ENCODE peak calls at places on chromosomes 12 and 14, in nine cellular contexts. H is lung; B is foreskin fibroblast; Q is kidney; L is lower leg skin; P is fibroblast of pulmonary artery; K is effector memory CD4-positive, alpha-beta T cell; M is brain microvascular endothelial cell; T is tibial artery. U is an unnamed sample.
A peak's percentile ranks its signal among the peaks of the same experiment; 100 is the strongest.

GRCh38 chr12:3364226-3364625 is 126.8 kb upstream of the PRMT8 start:
- DNase-seq in H (no peak), B (no peak), Q (no peak), L (no peak), P (no peak), K (no peak), M (no peak), T (no peak), U (no peak)

GRCh38 chr14:90615444-90616095 is 200.7 kb downstream of the TTC7B start:
- DNase-seq in H (no peak), B (no peak), Q (no peak), L (no peak), P (no peak), K (no peak), M (no peak), T (no peak), U (no peak)

GRCh38 chr12:2535583-2536187 is 259.1 kb upstream of the FKBP4 start:
- DNase-seq in H (no peak), B (peak; percentile 52), Q (no peak), L (no peak), P (no peak), K (no peak), M (no peak), T (no peak), U (peak; percentile 4)

GRCh38 chr12:78580296-78580695 is 284.3 kb upstream of the SYT1 start:
- DNase-seq in H (no peak), B (no peak), Q (no peak), L (no peak), P (no peak), K (no peak), M (no peak), T (no peak), U (no peak)

GRCh38 chr14:94174622-94175402 is 690 bp downstream of the PPP4R4 start:
- DNase-seq in H (no peak), B (peak; percentile 15), Q (peak; percentile 79), L (no peak), P (no peak), K (no peak), M (no peak), T (peak; percentile 70), U (no peak)

GRCh38 chr12:77893918-77894317 is 63.2 kb downstream of the NAV3 start:
- DNase-seq in H (no peak), B (peak; percentile 76), Q (no peak), L (no peak), P (peak; percentile 50), K (no peak), M (peak; percentile 34), T (no peak), U (no peak)

GRCh38 chr14:76688373-76688671 is 72.9 kb upstream of the VASH1 start:
- DNase-seq in H (no peak), B (no peak), Q (no peak), L (no peak), P (no peak), K (no peak), M (no peak), T (no peak), U (no peak)

GRCh38 chr14:88468396-88468795 is 82.9 kb downstream of the SPATA7 start:
- DNase-seq in H (no peak), B (peak; percentile 80), Q (no peak), L (no peak), P (peak; percentile 41), K (no peak), M (peak; percentile 38), T (no peak), U (peak; percentile 55)

GRCh38 chr14:33563492-33563891 is 387.4 kb downstream of the EGLN3 start:
- DNase-seq in H (no peak), B (no peak), Q (no peak), L (no peak), P (peak; percentile 31), K (no peak), M (peak; percentile 39), T (no peak), U (no peak)

GRCh38 chr12:104568881-104569280 is 112.1 kb downstream of the CHST11 start:
- DNase-seq in H (no peak), B (no peak), Q (no peak), L (no peak), P (no peak), K (no peak), M (no peak), T (no peak), U (no peak)

GRCh38 chr12:25840678-25841077 is 117.8 kb upstream of the RASSF8 start:
- DNase-seq in H (no peak), B (peak; percentile 69), Q (no peak), L (no peak), P (peak; percentile 25), K (no peak), M (peak; percentile 85), T (no peak), U (no peak)

GRCh38 chr12:80041071-80041470 is 58.3 kb upstream of the OTOGL start:
- DNase-seq in H (no peak), B (no peak), Q (no peak), L (no peak), P (no peak), K (no peak), M (no peak), T (no peak), U (no peak)

GRCh38 chr12:68614772-68615171 is 4.1 kb downstream of the RAP1B start:
- DNase-seq in H (no peak), B (no peak), Q (no peak), L (no peak), P (no peak), K (no peak), M (no peak), T (no peak), U (no peak)
- H3K4me3 ChIP-seq in H (no peak overlapping the region), B (peak overlapping the region; percentile 19), Q (no peak overlapping the region), L (no peak overlapping the region), P (no peak overlapping the region), K (peak overlapping the region; percentile 18), M (no peak overlapping the region), T (peak overlapping the region; percentile 7), U (peak overlapping the region; percentile 14)

DNA sequence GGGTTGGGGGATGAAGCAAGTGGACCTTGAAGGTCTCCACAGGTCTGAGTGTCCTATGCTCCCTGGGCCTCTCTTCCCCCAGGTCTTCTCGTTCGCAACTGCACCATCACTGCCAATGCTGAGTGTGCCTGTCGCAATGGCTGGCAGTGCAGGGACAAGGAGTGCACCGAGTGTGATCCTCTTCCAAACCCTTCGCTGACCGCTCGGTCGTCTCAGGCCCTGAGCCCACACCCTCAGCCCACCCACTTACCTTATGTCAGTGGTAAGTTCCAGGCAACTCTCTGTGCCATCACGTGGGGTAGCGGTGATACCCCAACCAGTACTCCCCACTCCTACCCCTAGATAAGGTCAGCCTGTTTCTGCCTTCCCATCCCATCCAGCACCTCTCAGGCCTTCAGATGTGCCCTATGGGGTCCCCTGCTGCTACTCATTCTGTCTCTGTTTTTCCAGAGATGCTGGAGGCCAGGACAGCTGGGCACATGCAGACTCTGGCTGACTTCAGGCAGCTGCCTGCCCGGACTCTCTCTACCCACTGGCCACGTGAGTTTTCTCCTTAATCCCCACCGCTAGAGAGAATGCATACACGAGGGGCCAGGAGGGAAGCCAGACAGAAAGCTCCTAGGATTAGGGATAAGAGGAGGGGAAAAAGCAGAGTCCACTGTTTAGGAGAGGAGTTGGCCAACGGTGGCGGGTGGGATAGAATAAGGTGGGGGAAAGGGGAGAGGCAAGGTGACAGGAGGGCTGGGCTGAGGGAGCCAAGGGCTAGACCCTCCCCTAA is 1.6 kb upstream of the TAPBPL start:
- DNase-seq in H (no peak), B (peak; percentile 28), Q (no peak), L (no peak), P (no peak), K (no peak), M (no peak), T (no peak), U (no peak)
- H3K4me3 ChIP-seq in H (no peak overlapping the region), B (peak overlapping the region; percentile 63), Q (peak overlapping the region; percentile 88), L (no peak overlapping the region), P (peak overlapping the region; percentile 68), K (peak overlapping the region; percentile 94), M (peak overlapping the region; percentile 70), T (peak overlapping the region; percentile 73), U (peak overlapping the region; percentile 80)

GRCh38 chr12:108826115-108826806 is 31.1 kb downstream of the SSH1 start:
- DNase-seq in H (no peak), B (peak; percentile 98), Q (peak; percentile 85), L (peak; percentile 58), P (peak; percentile 96), K (no peak), M (peak; percentile 96), T (peak; percentile 89), U (peak; percentile 98)

GRCh38 chr12:108827941-108828340 is 29.4 kb downstream of the SSH1 start:
- DNase-seq in H (no peak), B (no peak), Q (no peak), L (no peak), P (no peak), K (no peak), M (no peak), T (no peak), U (no peak)

GRCh38 chr12:108823804-108824203 is 33.6 kb downstream of the SSH1 start:
- DNase-seq in H (no peak), B (no peak), Q (no peak), L (no peak), P (peak; percentile 30), K (no peak), M (no peak), T (no peak), U (no peak)

GRCh38 chr12:108826807-108827721 is 30.3 kb downstream of the SSH1 start:
- DNase-seq in H (no peak), B (peak; percentile 46), Q (no peak), L (no peak), P (no peak), K (no peak), M (no peak), T (no peak), U (no peak)

DNA sequence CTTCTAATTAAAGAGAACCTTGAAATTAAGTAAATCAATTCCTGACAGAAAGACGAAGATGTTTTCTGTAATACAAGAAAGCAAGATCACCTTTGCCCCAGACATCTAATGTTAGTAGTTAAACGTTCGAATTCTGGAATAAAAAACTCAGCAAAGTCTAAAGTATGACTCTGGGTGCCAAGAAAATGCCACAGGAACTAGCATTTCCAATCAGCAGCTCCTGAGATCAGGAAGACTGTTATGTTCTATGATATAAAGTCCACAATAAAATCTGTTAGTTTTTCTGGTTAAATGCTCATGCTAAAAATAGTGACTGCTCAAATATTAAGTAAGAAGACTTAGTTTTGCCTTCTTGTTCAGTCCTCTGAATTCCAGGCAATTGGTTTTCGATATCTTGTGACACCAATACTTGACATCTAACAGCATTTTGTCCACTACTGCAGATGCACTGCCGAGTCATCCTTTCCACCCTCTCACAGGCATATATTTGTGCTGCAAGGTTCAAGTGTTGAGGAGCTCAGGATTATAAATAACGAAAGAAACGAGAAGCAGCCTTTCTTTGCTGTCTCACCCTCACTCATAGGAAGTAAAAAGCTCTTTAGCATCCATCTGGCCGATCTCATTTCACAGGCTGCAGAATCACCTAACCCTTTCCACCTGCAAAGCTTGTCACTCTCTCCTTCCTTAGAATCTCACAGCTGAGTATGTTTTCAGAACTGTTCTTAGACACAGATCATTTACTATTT is 32.0 kb downstream of the SSH1 start:
- DNase-seq in H (no peak), B (peak; percentile 58), Q (no peak), L (no peak), P (peak; percentile 54), K (no peak), M (no peak), T (no peak), U (peak; percentile 61)
- H3K4me3 ChIP-seq in H (no peak overlapping the region), B (peak overlapping the region; percentile 47), Q (peak overlapping the region; percentile 16), L (no peak overlapping the region), P (peak overlapping the region; percentile 37), K (no peak overlapping the region), M (peak overlapping the region; percentile 26), T (peak overlapping the region; percentile 12), U (peak overlapping the region; percentile 49)

DNA sequence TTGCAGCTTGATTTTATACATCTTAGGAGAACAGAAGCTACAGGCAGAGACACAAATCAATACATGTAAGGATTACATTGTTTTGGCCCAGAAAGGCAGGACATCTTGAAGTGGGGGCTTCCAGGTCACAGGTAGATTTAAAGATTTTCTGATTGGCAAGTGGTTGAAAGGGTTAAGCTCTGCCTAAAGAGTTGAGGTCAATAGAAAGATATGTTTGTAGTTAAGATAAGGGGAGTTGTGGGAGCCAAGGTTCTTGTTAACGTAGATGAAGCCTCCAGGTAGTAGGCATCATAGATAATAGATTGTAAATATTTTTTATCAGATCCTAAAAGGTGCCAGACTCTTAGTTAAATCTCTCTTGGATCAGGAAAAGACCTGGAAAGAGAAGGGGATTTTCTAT is 5.5 kb upstream of the DHRS2 start:
- DNase-seq in H (no peak), B (no peak), Q (no peak), L (no peak), P (no peak), K (no peak), M (no peak), T (no peak), U (no peak)
- H3K4me3 ChIP-seq in H (no peak overlapping the region), B (no peak overlapping the region), Q (no peak overlapping the region), L (no peak overlapping the region), P (no peak overlapping the region), K (no peak overlapping the region), M (no peak overlapping the region), T (no peak overlapping the region), U (no peak overlapping the region)

U was measured in AG10803.